ENCODE peak calls at places on chromosome 6, in five cellular contexts. One of them, this sample, is unnamed.

GRCh38 chr6:7086488-7086887 is 21.3 kb upstream of the RREB1 start:
- DNase-seq in Panc1: no peak
- DNase-seq in ovary: peak
- DNase-seq in upper lobe of right lung: peak
- DNase-seq in astrocyte: no peak
- DNase-seq in this sample: no peak

GRCh38 chr6:37731888-37732287 is 34.2 kb upstream of the MDGA1 start:
- DNase-seq in Panc1: no peak
- DNase-seq in ovary: no peak
- DNase-seq in upper lobe of right lung: peak
- DNase-seq in astrocyte: no peak
- DNase-seq in this sample: no peak

GRCh38 chr6:156017838-156018237 is 562.2 kb upstream of the NOX3 start:
- DNase-seq in Panc1: no peak
- DNase-seq in ovary: no peak
- DNase-seq in upper lobe of right lung: no peak
- DNase-seq in astrocyte: peak
- DNase-seq in this sample: no peak

GRCh38 chr6:87837876-87838275 is 135.8 kb upstream of the AKIRIN2 start:
- DNase-seq in Panc1: no peak
- DNase-seq in ovary: no peak
- DNase-seq in upper lobe of right lung: no peak
- DNase-seq in astrocyte: no peak
- DNase-seq in this sample: no peak

GRCh38 chr6:118708736-118709135 is 57.3 kb upstream of the CEP85L start:
- DNase-seq in Panc1: peak
- DNase-seq in ovary: no peak
- DNase-seq in upper lobe of right lung: no peak
- DNase-seq in astrocyte: peak
- DNase-seq in this sample: no peak

GRCh38 chr6:51574040-51574439 is 513.4 kb downstream of the PKHD1 start:
- DNase-seq in Panc1: no peak
- DNase-seq in ovary: no peak
- DNase-seq in upper lobe of right lung: no peak
- DNase-seq in astrocyte: no peak
- DNase-seq in this sample: no peak

GRCh38 chr6:116060572-116061283 is at the start of gene FRK:
- DNase-seq in Panc1: no peak
- DNase-seq in ovary: no peak
- DNase-seq in upper lobe of right lung: no peak
- DNase-seq in astrocyte: no peak
- DNase-seq in this sample: peak

GRCh38 chr6:148470141-148470540 is 127.5 kb downstream of the SASH1 start:
- DNase-seq in Panc1: no peak
- DNase-seq in ovary: no peak
- DNase-seq in upper lobe of right lung: no peak
- DNase-seq in astrocyte: no peak
- DNase-seq in this sample: peak

GRCh38 chr6:3164388-3164787 is 7.0 kb upstream of the TUBB2A start:
- DNase-seq in Panc1: no peak
- DNase-seq in ovary: no peak
- DNase-seq in upper lobe of right lung: no peak
- DNase-seq in astrocyte: no peak
- DNase-seq in this sample: no peak

GRCh38 chr6:101226677-101227135 is 166.8 kb upstream of the GRIK2 start:
- DNase-seq in Panc1: no peak
- DNase-seq in ovary: no peak
- DNase-seq in upper lobe of right lung: no peak
- DNase-seq in astrocyte: peak
- DNase-seq in this sample: peak

GRCh38 chr6:112203577-112204349 is 50.6 kb downstream of the LAMA4 start:
- DNase-seq in Panc1: peak
- DNase-seq in ovary: no peak
- DNase-seq in upper lobe of right lung: no peak
- DNase-seq in astrocyte: peak
- DNase-seq in this sample: peak

GRCh38 chr6:113540491-113540890 is 316.7 kb upstream of the MARCKS start:
- DNase-seq in Panc1: no peak
- DNase-seq in ovary: no peak
- DNase-seq in upper lobe of right lung: no peak
- DNase-seq in astrocyte: peak
- DNase-seq in this sample: no peak

GRCh38 chr6:7255918-7256317 is 57.1 kb downstream of the SSR1 start:
- DNase-seq in Panc1: no peak
- DNase-seq in ovary: no peak
- DNase-seq in upper lobe of right lung: no peak
- DNase-seq in astrocyte: no peak
- DNase-seq in this sample: no peak

GRCh38 chr6:43970913-43971775 is 156.1 kb downstream of the MRPL14 start:
- DNase-seq in Panc1: no peak
- DNase-seq in ovary: no peak
- DNase-seq in upper lobe of right lung: peak
- DNase-seq in astrocyte: no peak
- DNase-seq in this sample: no peak

GRCh38 chr6:160013987-160014868 is 45.3 kb downstream of the IGF2R start:
- DNase-seq in Panc1: no peak
- DNase-seq in ovary: no peak
- DNase-seq in upper lobe of right lung: no peak
- DNase-seq in astrocyte: no peak
- DNase-seq in this sample: no peak

GRCh38 chr6:118748311-118749062 is 97.1 kb upstream of the CEP85L start:
- DNase-seq in Panc1: no peak
- DNase-seq in ovary: peak
- DNase-seq in upper lobe of right lung: peak
- DNase-seq in astrocyte: peak
- DNase-seq in this sample: no peak

GRCh38 chr6:160042788-160043301 is 74.0 kb downstream of the IGF2R start:
- DNase-seq in Panc1: peak
- DNase-seq in ovary: no peak
- DNase-seq in upper lobe of right lung: no peak
- DNase-seq in astrocyte: peak
- DNase-seq in this sample: peak

GRCh38 chr6:42914546-42914945 is 1.3 kb upstream of the PTCRA start:
- DNase-seq in Panc1: no peak
- DNase-seq in ovary: no peak
- DNase-seq in upper lobe of right lung: no peak
- DNase-seq in astrocyte: no peak
- DNase-seq in this sample: no peak

GRCh38 chr6:12233693-12234551 is 56.2 kb upstream of the EDN1 start:
- DNase-seq in Panc1: peak
- DNase-seq in ovary: no peak
- DNase-seq in upper lobe of right lung: no peak
- DNase-seq in astrocyte: peak
- DNase-seq in this sample: peak

GRCh38 chr6:82088978-82089855 is 158.3 kb downstream of the IBTK start:
- DNase-seq in Panc1: no peak
- DNase-seq in ovary: no peak
- DNase-seq in upper lobe of right lung: no peak
- DNase-seq in astrocyte: no peak
- DNase-seq in this sample: no peak

GRCh38 chr6:73700060-73700459 is 4.1 kb downstream of the CD109 start:
- DNase-seq in Panc1: no peak
- DNase-seq in ovary: no peak
- DNase-seq in upper lobe of right lung: no peak
- DNase-seq in astrocyte: no peak
- DNase-seq in this sample: no peak

GRCh38 chr6:56172144-56172543 is 75.2 kb downstream of the COL21A1 start:
- DNase-seq in Panc1: no peak
- DNase-seq in ovary: no peak
- DNase-seq in upper lobe of right lung: no peak
- DNase-seq in astrocyte: no peak
- DNase-seq in this sample: no peak

GRCh38 chr6:27332692-27333641 is 20.9 kb upstream of the POM121L2 start:
- DNase-seq in Panc1: peak
- DNase-seq in ovary: peak
- DNase-seq in upper lobe of right lung: no peak
- DNase-seq in astrocyte: peak
- DNase-seq in this sample: peak

GRCh38 chr6:125957391-125957693 is 772 bp downstream of the HINT3 start:
- DNase-seq in Panc1: no peak
- DNase-seq in ovary: no peak
- DNase-seq in upper lobe of right lung: no peak
- DNase-seq in astrocyte: no peak
- DNase-seq in this sample: no peak

DNA sequence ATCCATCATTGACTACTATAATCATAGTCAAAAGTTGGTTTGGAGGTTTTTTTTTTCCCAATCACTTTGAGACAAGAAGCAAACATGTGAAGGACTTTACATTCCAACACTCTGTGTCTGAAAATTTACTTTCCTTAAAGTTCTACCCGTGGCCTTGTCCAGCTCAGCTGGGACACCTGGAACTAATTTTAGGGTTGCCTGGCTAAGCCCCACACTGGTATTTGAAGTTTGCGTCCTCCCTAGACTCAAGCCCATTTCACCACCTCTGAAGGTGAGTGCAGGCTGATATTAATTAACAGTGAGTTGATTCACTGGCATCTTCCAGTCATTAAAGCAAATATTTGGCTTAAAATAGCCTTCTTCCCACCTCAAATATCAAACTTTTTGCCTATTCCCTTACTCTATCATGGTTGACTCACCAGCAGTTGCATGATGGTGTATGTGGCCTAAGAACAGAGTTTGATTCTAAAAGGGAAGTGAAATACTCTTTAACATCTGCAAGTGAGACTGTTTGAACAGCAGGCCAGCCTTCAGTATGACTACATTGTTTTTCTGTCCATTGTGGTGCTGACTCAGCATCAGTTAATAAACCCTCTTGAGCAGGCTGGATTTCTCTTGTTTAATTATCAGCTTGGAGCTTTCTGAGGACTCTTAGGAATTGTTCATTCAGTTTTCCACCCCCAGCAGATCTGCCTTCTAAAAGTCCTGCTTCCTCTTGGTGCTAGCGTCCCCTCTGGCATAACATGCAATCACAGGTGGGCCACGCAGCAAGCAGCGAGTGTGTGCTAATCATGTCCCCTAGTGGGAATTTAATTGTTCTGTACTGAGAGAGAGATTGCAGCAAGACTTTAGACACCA is 1.8 kb upstream of the PRDM1 start:
- DNase-seq in Panc1: no peak
- DNase-seq in ovary: no peak
- DNase-seq in upper lobe of right lung: no peak
- DNase-seq in astrocyte: peak
- DNase-seq in this sample: peak
- TF ChIP-seq CTCF in Panc1: peak
- TF ChIP-seq CTCF in ovary: no peak
- TF ChIP-seq CTCF in upper lobe of right lung: peak
- TF ChIP-seq CTCF in astrocyte: peak
- TF ChIP-seq CTCF in this sample: peak

GRCh38 chr6:25312034-25312620 is 33.0 kb downstream of the CARMIL1 start:
- DNase-seq in Panc1: no peak
- DNase-seq in ovary: no peak
- DNase-seq in upper lobe of right lung: no peak
- DNase-seq in astrocyte: peak
- DNase-seq in this sample: no peak
- H3K27ac ChIP-seq in Panc1: no peak
- H3K27ac ChIP-seq in ovary: no peak
- H3K27ac ChIP-seq in upper lobe of right lung: peak
- H3K27ac ChIP-seq in astrocyte: peak
- H3K27ac ChIP-seq in this sample: no peak

GRCh38 chr6:144649085-144649484 is 363.9 kb downstream of the UTRN start:
- DNase-seq in Panc1: no peak
- DNase-seq in ovary: no peak
- DNase-seq in upper lobe of right lung: no peak
- DNase-seq in astrocyte: no peak
- DNase-seq in this sample: no peak

GRCh38 chr6:144651219-144651618 is 366.1 kb downstream of the UTRN start:
- DNase-seq in Panc1: no peak
- DNase-seq in ovary: no peak
- DNase-seq in upper lobe of right lung: no peak
- DNase-seq in astrocyte: no peak
- DNase-seq in this sample: no peak

GRCh38 chr6:144646066-144646800 is 361.1 kb downstream of the UTRN start:
- DNase-seq in Panc1: no peak
- DNase-seq in ovary: no peak
- DNase-seq in upper lobe of right lung: no peak
- DNase-seq in astrocyte: peak
- DNase-seq in this sample: no peak

GRCh38 chr6:144647406-144647964 is 362.4 kb downstream of the UTRN start:
- DNase-seq in Panc1: no peak
- DNase-seq in ovary: no peak
- DNase-seq in upper lobe of right lung: no peak
- DNase-seq in astrocyte: peak
- DNase-seq in this sample: no peak

GRCh38 chr6:144647971-144648651 is 363.0 kb downstream of the UTRN start:
- DNase-seq in Panc1: no peak
- DNase-seq in ovary: no peak
- DNase-seq in upper lobe of right lung: no peak
- DNase-seq in astrocyte: no peak
- DNase-seq in this sample: no peak
- TF ChIP-seq CTCF in Panc1: no peak
- TF ChIP-seq CTCF in ovary: no peak
- TF ChIP-seq CTCF in upper lobe of right lung: no peak
- TF ChIP-seq CTCF in astrocyte: no peak
- TF ChIP-seq CTCF in this sample: peak

GRCh38 chr6:71290611-71291010 is 2.0 kb downstream of the OGFRL1 start:
- DNase-seq in Panc1: no peak
- DNase-seq in ovary: no peak
- DNase-seq in upper lobe of right lung: no peak
- DNase-seq in astrocyte: no peak
- DNase-seq in this sample: no peak
- H3K27ac ChIP-seq in Panc1: peak
- H3K27ac ChIP-seq in ovary: no peak
- H3K27ac ChIP-seq in upper lobe of right lung: no peak
- H3K27ac ChIP-seq in astrocyte: no peak
- H3K27ac ChIP-seq in this sample: no peak

DNA sequence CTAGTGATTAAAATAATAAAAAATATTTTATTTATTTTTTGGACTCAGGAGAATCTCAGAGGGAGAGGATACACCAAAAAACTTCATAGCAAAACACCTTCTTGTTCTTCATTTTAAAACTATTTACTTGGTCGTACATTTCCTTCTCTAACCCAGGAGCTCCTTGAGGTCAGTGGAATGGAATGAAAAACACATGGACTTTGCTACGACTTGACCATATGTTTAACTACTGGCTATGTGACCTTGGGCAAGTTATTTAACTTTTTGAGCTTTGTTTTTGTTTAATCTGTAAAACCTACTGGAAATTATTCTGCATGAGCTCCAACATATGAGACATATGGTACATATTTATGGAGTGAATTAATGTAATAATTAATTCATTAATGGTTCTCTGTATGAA is 1005.5 kb upstream of the CITED2 start:
- DNase-seq in Panc1: no peak
- DNase-seq in ovary: no peak
- DNase-seq in upper lobe of right lung: no peak
- DNase-seq in astrocyte: peak
- DNase-seq in this sample: no peak
- TF ChIP-seq CTCF in Panc1: no peak
- TF ChIP-seq CTCF in ovary: no peak
- TF ChIP-seq CTCF in upper lobe of right lung: no peak
- TF ChIP-seq CTCF in astrocyte: no peak
- TF ChIP-seq CTCF in this sample: no peak

DNA sequence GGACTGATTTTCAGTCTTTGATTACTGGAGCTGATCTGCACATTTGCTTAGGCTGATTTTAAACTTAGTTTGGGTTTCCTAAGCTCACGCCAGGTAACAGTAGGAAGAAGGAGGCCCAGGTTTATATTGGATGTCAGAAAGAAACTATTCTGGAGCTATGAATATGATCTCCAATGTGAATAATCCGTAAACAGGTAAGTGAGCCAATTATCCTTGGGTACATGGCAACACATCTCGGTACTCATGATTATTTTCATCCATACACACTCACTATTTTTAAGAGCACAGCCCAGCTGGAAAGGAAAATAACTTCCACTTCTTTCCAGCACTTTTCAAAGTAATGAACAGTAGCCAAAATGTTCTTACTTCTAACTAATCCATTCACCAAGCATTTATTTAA is 7.0 kb downstream of the ATXN1 start:
- DNase-seq in Panc1: no peak
- DNase-seq in ovary: no peak
- DNase-seq in upper lobe of right lung: no peak
- DNase-seq in astrocyte: no peak
- DNase-seq in this sample: no peak
- H3K27ac ChIP-seq in Panc1: peak
- H3K27ac ChIP-seq in ovary: no peak
- H3K27ac ChIP-seq in upper lobe of right lung: no peak
- H3K27ac ChIP-seq in astrocyte: no peak
- H3K27ac ChIP-seq in this sample: no peak

This sample was measured in brain microvascular endothelial cell.